ENCODE peak calls at places on chromosomes 6 and 20, in four cellular contexts. One of them, this sample, is unnamed.
A peak's percentile ranks its signal among the peaks of the same experiment; 100 is the strongest.

GRCh38 chr6:40721252-40721936 is 134.2 kb upstream of the LRFN2 start:
- DNase-seq in PC-9: no peak
- DNase-seq in dorsolateral prefrontal cortex: no peak
- DNase-seq in mesendoderm: no peak
- DNase-seq in this sample: no peak

GRCh38 chr6:1286972-1287600 is 24.8 kb upstream of the FOXQ1 start:
- DNase-seq in dorsolateral prefrontal cortex: no peak
- DNase-seq in mesendoderm: no peak
- DNase-seq in PC-9: peak; percentile 99
- DNase-seq in this sample: peak; percentile 63

GRCh38 chr20:3661060-3661820 is 2.0 kb downstream of the GFRA4 start:
- DNase-seq in dorsolateral prefrontal cortex: peak; percentile 10
- DNase-seq in PC-9: no peak
- DNase-seq in mesendoderm: no peak
- DNase-seq in this sample: no peak

GRCh38 chr20:1871807-1872455 is 23.3 kb upstream of the SIRPA start:
- DNase-seq in PC-9: no peak
- DNase-seq in dorsolateral prefrontal cortex: no peak
- DNase-seq in mesendoderm: no peak
- DNase-seq in this sample: no peak

GRCh38 chr20:46214831-46215488 is 93.3 kb downstream of the CDH22 start:
- DNase-seq in PC-9: no peak
- DNase-seq in mesendoderm: no peak
- DNase-seq in dorsolateral prefrontal cortex: no peak
- DNase-seq in this sample: no peak

GRCh38 chr6:109441069-109441816 is 719 bp downstream of the SMPD2 start:
- DNase-seq in dorsolateral prefrontal cortex: no peak
- DNase-seq in PC-9: peak; percentile 56
- DNase-seq in mesendoderm: peak; percentile 87
- DNase-seq in this sample: no peak

GRCh38 chr20:53210041-53210440 is 237.9 kb downstream of the TSHZ2 start:
- DNase-seq in PC-9: no peak
- DNase-seq in dorsolateral prefrontal cortex: no peak
- DNase-seq in mesendoderm: no peak
- DNase-seq in this sample: no peak

GRCh38 chr6:162644153-162644552 is 83.4 kb downstream of the PRKN start:
- DNase-seq in PC-9: no peak
- DNase-seq in dorsolateral prefrontal cortex: no peak
- DNase-seq in mesendoderm: no peak
- DNase-seq in this sample: no peak

GRCh38 chr20:15708984-15709598 is 864.2 kb downstream of the KIF16B start:
- DNase-seq in dorsolateral prefrontal cortex: no peak
- DNase-seq in PC-9: no peak
- DNase-seq in mesendoderm: peak; percentile 71
- DNase-seq in this sample: no peak

GRCh38 chr20:44070139-44070900 is 116.7 kb downstream of the JPH2 start:
- DNase-seq in dorsolateral prefrontal cortex: no peak
- DNase-seq in PC-9: no peak
- DNase-seq in mesendoderm: no peak
- DNase-seq in this sample: no peak

GRCh38 chr6:169556238-169556637 is 145.6 kb downstream of the WDR27 start:
- DNase-seq in PC-9: no peak
- DNase-seq in dorsolateral prefrontal cortex: no peak
- DNase-seq in mesendoderm: no peak
- DNase-seq in this sample: no peak

GRCh38 chr6:35260642-35261570 is 1.4 kb downstream of the ZNF76 start:
- DNase-seq in mesendoderm: no peak
- DNase-seq in PC-9: no peak
- DNase-seq in dorsolateral prefrontal cortex: peak; percentile 37
- DNase-seq in this sample: no peak

GRCh38 chr6:3849681-3850450 is 693 bp downstream of the FAM50B start:
- DNase-seq in PC-9: no peak
- DNase-seq in mesendoderm: no peak
- DNase-seq in dorsolateral prefrontal cortex: peak; percentile 32
- DNase-seq in this sample: no peak

GRCh38 chr6:36699290-36699689 is 1.7 kb downstream of the RAB44 start:
- DNase-seq in mesendoderm: no peak
- DNase-seq in PC-9: no peak
- DNase-seq in dorsolateral prefrontal cortex: no peak
- DNase-seq in this sample: no peak

GRCh38 chr6:26020983-26021349 is 58.4 kb downstream of the TRIM38 start:
- DNase-seq in PC-9: peak; percentile 52
- DNase-seq in dorsolateral prefrontal cortex: no peak
- DNase-seq in mesendoderm: no peak
- DNase-seq in this sample: no peak

GRCh38 chr20:2751347-2751867 is 49.0 kb downstream of the CPXM1 start:
- DNase-seq in dorsolateral prefrontal cortex: no peak
- DNase-seq in PC-9: no peak
- DNase-seq in mesendoderm: no peak
- DNase-seq in this sample: no peak

GRCh38 chr20:50245561-50246366 is 55.1 kb downstream of the CEBPB start:
- DNase-seq in PC-9: peak; percentile 64
- DNase-seq in mesendoderm: no peak
- DNase-seq in dorsolateral prefrontal cortex: no peak
- DNase-seq in this sample: no peak

GRCh38 chr6:130927305-130927704 is 100.1 kb downstream of the SMLR1 start:
- DNase-seq in PC-9: peak; percentile 27
- DNase-seq in dorsolateral prefrontal cortex: no peak
- DNase-seq in mesendoderm: peak; percentile 57
- DNase-seq in this sample: no peak

GRCh38 chr20:49167811-49168507 is 20.2 kb downstream of the STAU1 start:
- DNase-seq in PC-9: no peak
- DNase-seq in mesendoderm: no peak
- DNase-seq in dorsolateral prefrontal cortex: no peak
- DNase-seq in this sample: no peak

GRCh38 chr6:116159782-116160524 is 34.0 kb upstream of the COL10A1 start:
- DNase-seq in dorsolateral prefrontal cortex: no peak
- DNase-seq in mesendoderm: no peak
- DNase-seq in PC-9: no peak
- DNase-seq in this sample: peak; percentile 8

GRCh38 chr6:41426438-41426851 is 91.0 kb downstream of the NCR2 start:
- DNase-seq in PC-9: no peak
- DNase-seq in mesendoderm: peak; percentile 72
- DNase-seq in dorsolateral prefrontal cortex: no peak
- DNase-seq in this sample: no peak

GRCh38 chr20:64025101-64025825 is 10.7 kb upstream of the C20orf204 start:
- DNase-seq in mesendoderm: no peak
- DNase-seq in dorsolateral prefrontal cortex: no peak
- DNase-seq in PC-9: no peak
- DNase-seq in this sample: no peak

GRCh38 chr20:49792006-49792405 is 20.6 kb upstream of the SLC9A8 start:
- DNase-seq in dorsolateral prefrontal cortex: no peak
- DNase-seq in mesendoderm: no peak
- DNase-seq in PC-9: no peak
- DNase-seq in this sample: no peak

GRCh38 chr6:24566020-24566752 is 71.4 kb downstream of the ALDH5A1 start:
- DNase-seq in dorsolateral prefrontal cortex: no peak
- DNase-seq in PC-9: no peak
- DNase-seq in mesendoderm: no peak
- DNase-seq in this sample: no peak

GRCh38 chr6:16322666-16323312 is 84.4 kb downstream of the GMPR start:
- DNase-seq in dorsolateral prefrontal cortex: peak; percentile 70
- DNase-seq in PC-9: no peak
- DNase-seq in mesendoderm: peak; percentile 87
- DNase-seq in this sample: peak; percentile 87

GRCh38 chr20:50646483-50646996 is 44.8 kb downstream of the RIPOR3 start:
- DNase-seq in PC-9: peak; percentile 45
- DNase-seq in mesendoderm: no peak
- DNase-seq in dorsolateral prefrontal cortex: no peak
- DNase-seq in this sample: peak; percentile 78

GRCh38 chr6:170073846-170074245 is 217.0 kb downstream of the DLL1 start:
- DNase-seq in mesendoderm: no peak
- DNase-seq in PC-9: no peak
- DNase-seq in dorsolateral prefrontal cortex: peak; percentile 41
- DNase-seq in this sample: no peak

GRCh38 chr6:65229768-65230167 is 477.3 kb downstream of the EYS start:
- DNase-seq in dorsolateral prefrontal cortex: no peak
- DNase-seq in mesendoderm: no peak
- DNase-seq in PC-9: no peak
- DNase-seq in this sample: peak; percentile 4

GRCh38 chr6:42782689-42783176 is 881 bp downstream of the BICRAL start:
- DNase-seq in PC-9: peak; percentile 60
- DNase-seq in mesendoderm: peak; percentile 91
- DNase-seq in dorsolateral prefrontal cortex: peak; percentile 80
- DNase-seq in this sample: peak; percentile 84

GRCh38 chr6:42779521-42779920 is 2.3 kb upstream of the BICRAL start:
- DNase-seq in PC-9: no peak
- DNase-seq in mesendoderm: no peak
- DNase-seq in dorsolateral prefrontal cortex: no peak
- DNase-seq in this sample: no peak

GRCh38 chr6:42781811-42782688 is at the start of gene BICRAL:
- DNase-seq in mesendoderm: peak; percentile 85
- DNase-seq in dorsolateral prefrontal cortex: no peak
- DNase-seq in PC-9: peak; percentile 72
- DNase-seq in this sample: peak; percentile 59

GRCh38 chr6:42783177-42783875 is 1.5 kb downstream of the BICRAL start:
- DNase-seq in mesendoderm: peak; percentile 66
- DNase-seq in dorsolateral prefrontal cortex: peak; percentile 60
- DNase-seq in PC-9: no peak
- DNase-seq in this sample: peak; percentile 46

DNA sequence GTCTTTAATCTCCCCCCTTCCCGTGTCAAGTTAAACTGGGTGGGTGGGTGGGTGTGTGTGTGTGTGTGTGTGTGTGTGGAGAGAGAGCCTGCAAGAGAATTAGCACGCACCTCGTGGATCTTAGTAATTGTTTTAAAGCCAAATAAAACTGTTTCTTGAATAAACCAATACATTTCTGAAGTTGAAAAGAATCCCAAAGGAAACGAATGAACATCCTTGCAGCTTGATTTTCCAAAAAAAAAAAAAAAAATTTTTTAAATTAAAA is 374 bp upstream of the BICRAL start:
- DNase-seq in dorsolateral prefrontal cortex: no peak
- DNase-seq in PC-9: no peak
- DNase-seq in mesendoderm: no peak
- DNase-seq in this sample: no peak
- H3K4me3 ChIP-seq in dorsolateral prefrontal cortex: peak overlapping the region; percentile 97
- H3K4me3 ChIP-seq in PC-9: peak overlapping the region; percentile 49
- H3K4me3 ChIP-seq in mesendoderm: no peak overlapping the region
- H3K4me3 ChIP-seq in this sample: peak overlapping the region; percentile 53

GRCh38 chr20:38999217-38999616 is 37.1 kb downstream of the DHX35 start:
- DNase-seq in PC-9: no peak
- DNase-seq in mesendoderm: no peak
- DNase-seq in dorsolateral prefrontal cortex: no peak
- DNase-seq in this sample: no peak
- H3K27ac ChIP-seq in PC-9: no peak overlapping the region
- H3K27ac ChIP-seq in mesendoderm: no peak overlapping the region
- H3K27ac ChIP-seq in dorsolateral prefrontal cortex: no peak overlapping the region
- H3K27ac ChIP-seq in this sample: no peak overlapping the region

DNA sequence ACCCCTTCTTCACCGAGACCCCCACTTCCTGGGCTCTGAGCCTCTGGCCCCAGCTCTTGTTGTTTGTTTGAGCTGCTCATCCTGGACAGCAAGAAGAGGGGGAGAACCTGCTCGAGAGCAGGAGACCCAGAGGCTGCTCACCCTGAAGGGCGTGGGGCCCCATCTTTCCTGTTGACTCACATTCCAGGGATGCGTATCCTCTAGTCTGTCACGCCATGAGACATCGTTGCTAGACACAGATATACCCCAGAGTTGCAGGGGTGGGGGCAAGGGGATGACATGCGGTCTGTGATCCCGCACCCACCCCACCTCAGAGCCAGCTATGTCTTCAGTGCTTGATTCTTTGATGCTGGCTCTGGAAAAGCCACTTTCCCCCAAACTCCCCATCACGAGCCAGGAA is 5.7 kb upstream of the TNXB start:
- DNase-seq in mesendoderm: no peak
- DNase-seq in dorsolateral prefrontal cortex: no peak
- DNase-seq in PC-9: peak; percentile 39
- DNase-seq in this sample: no peak
- H3K4me3 ChIP-seq in mesendoderm: no peak overlapping the region
- H3K4me3 ChIP-seq in dorsolateral prefrontal cortex: no peak overlapping the region
- H3K4me3 ChIP-seq in PC-9: no peak overlapping the region
- H3K4me3 ChIP-seq in this sample: no peak overlapping the region

DNA sequence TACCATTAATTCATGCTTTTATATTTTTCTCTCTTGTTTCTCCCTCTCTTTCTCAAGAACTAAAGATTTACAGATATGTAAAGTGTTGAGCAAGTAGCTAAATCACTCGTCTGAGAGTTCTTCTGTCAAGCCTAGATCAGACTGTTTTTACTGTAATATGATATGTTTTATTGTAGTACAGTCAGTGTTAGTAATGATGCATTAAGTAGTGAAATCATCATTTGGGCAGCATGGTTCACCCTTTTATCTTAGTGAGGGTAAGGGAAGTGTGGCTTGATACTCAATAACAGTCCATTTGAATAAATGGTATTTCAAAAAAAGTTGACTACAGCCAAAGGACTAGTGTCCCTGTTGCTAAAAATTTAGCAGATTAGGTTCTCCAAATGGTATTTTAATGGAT is 9.2 kb downstream of the CYB5R4 start:
- DNase-seq in mesendoderm: no peak
- DNase-seq in PC-9: peak; percentile 60
- DNase-seq in dorsolateral prefrontal cortex: no peak
- DNase-seq in this sample: no peak
- H3K27ac ChIP-seq in mesendoderm: no peak overlapping the region
- H3K27ac ChIP-seq in PC-9: peak overlapping the region; percentile 76
- H3K27ac ChIP-seq in dorsolateral prefrontal cortex: no peak overlapping the region
- H3K27ac ChIP-seq in this sample: no peak overlapping the region

GRCh38 chr6:159943965-159944598 is 24.8 kb upstream of the IGF2R start:
- DNase-seq in mesendoderm: no peak
- DNase-seq in PC-9: no peak
- DNase-seq in dorsolateral prefrontal cortex: no peak
- DNase-seq in this sample: no peak
- H3K4me3 ChIP-seq in mesendoderm: no peak overlapping the region
- H3K4me3 ChIP-seq in PC-9: no peak overlapping the region
- H3K4me3 ChIP-seq in dorsolateral prefrontal cortex: no peak overlapping the region
- H3K4me3 ChIP-seq in this sample: no peak overlapping the region

GRCh38 chr6:139593081-139593480 is 218.6 kb upstream of the CITED2 start:
- DNase-seq in PC-9: no peak
- DNase-seq in mesendoderm: no peak
- DNase-seq in dorsolateral prefrontal cortex: no peak
- DNase-seq in this sample: no peak

GRCh38 chr6:139588734-139589418 is 214.4 kb upstream of the CITED2 start:
- DNase-seq in dorsolateral prefrontal cortex: no peak
- DNase-seq in PC-9: peak; percentile 86
- DNase-seq in mesendoderm: no peak
- DNase-seq in this sample: peak; percentile 81

GRCh38 chr6:139592011-139592410 is 217.6 kb upstream of the CITED2 start:
- DNase-seq in dorsolateral prefrontal cortex: no peak
- DNase-seq in mesendoderm: no peak
- DNase-seq in PC-9: no peak
- DNase-seq in this sample: no peak

GRCh38 chr6:139590206-139590605 is 215.8 kb upstream of the CITED2 start:
- DNase-seq in mesendoderm: no peak
- DNase-seq in PC-9: no peak
- DNase-seq in dorsolateral prefrontal cortex: no peak
- DNase-seq in this sample: no peak

DNA sequence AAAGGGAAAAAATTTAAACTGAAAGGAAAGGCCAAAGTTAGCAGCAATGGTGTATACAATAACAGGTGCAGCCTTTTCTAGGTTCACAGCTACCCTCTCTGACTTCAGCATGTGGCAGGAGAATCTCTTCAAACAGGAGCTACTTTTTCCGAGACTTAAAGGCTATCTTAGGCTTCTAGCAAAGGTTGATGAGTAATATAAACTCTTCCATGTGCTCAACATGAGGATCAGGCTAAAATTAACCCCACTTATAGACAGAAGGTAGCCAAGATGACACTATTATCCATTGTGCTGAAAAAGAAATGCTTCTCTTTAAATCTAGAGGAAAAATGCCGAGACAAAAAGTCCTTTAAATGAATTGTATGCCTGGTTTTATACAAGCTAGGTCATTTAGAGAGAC is 216.6 kb upstream of the CITED2 start:
- DNase-seq in mesendoderm: no peak
- DNase-seq in PC-9: no peak
- DNase-seq in dorsolateral prefrontal cortex: no peak
- DNase-seq in this sample: no peak
- H3K27ac ChIP-seq in mesendoderm: no peak overlapping the region
- H3K27ac ChIP-seq in PC-9: no peak overlapping the region
- H3K27ac ChIP-seq in dorsolateral prefrontal cortex: no peak overlapping the region
- H3K27ac ChIP-seq in this sample: no peak overlapping the region

This sample was measured in AG04450.